ENCODE peak calls at places on chromosomes 12 and 14, in five cellular contexts. N, W, I, P and A are unnamed samples.

GRCh38 chr12:112370156-112370555 is 12.1 kb downstream of the HECTD4 start:
- DNase-seq in N (no peak), W (peak; percentile 40), I (no peak), P (no peak), A (no peak)

GRCh38 chr14:83799230-83799629 is 1730.7 kb upstream of the FLRT2 start:
- DNase-seq in N (no peak), W (no peak), I (no peak), P (no peak), A (no peak)

GRCh38 chr12:13204428-13204827 is 7.9 kb downstream of the EMP1 start:
- DNase-seq in N (peak; percentile 21), W (peak; percentile 83), I (peak; percentile 67), P (no peak), A (no peak)

GRCh38 chr12:100717733-100718067 is 76.9 kb upstream of the ANO4 start:
- DNase-seq in N (peak; percentile 41), W (peak; percentile 44), I (no peak), P (no peak), A (no peak)

GRCh38 chr14:34536951-34537676 is 2.4 kb downstream of the EAPP start:
- DNase-seq in N (no peak), W (peak; percentile 23), I (no peak), P (no peak), A (peak; percentile 86)

GRCh38 chr12:132222096-132222807 is 78.0 kb downstream of the NOC4L start:
- DNase-seq in N (peak; percentile 55), W (peak; percentile 41), I (peak; percentile 78), P (peak; percentile 45), A (peak; percentile 90)

GRCh38 chr12:131444220-131445164 is 266.4 kb upstream of the SFSWAP start:
- DNase-seq in N (no peak), W (no peak), I (no peak), P (no peak), A (no peak)

GRCh38 chr12:68675098-68675842 is 11.5 kb upstream of the NUP107 start:
- DNase-seq in N (peak; percentile 30), W (no peak), I (no peak), P (peak; percentile 84), A (no peak)